ENCODE peak calls at places on chromosomes 1 and 21, in six cellular contexts. One of them, this sample, is unnamed.

GRCh38 chr1:67557731-67558448 is 127.1 kb upstream of the GADD45A start:
- ATAC-seq in foreskin keratinocyte: no peak
- ATAC-seq in activated CD8-positive, alpha-beta memory T cell treated with anti-CD3 and anti-CD28 coated beads, Interleukin-2, amount 10 ng/mL, durations not matched to agents 7 days and 5 days: no peak
- ATAC-seq in gastrocnemius medialis: no peak
- ATAC-seq in heart left ventricle: no peak
- ATAC-seq in Right ventricle myocardium inferior: no peak
- ATAC-seq in this sample: no peak

GRCh38 chr1:15411593-15412487 is 2.2 kb downstream of the EFHD2 start:
- ATAC-seq in foreskin keratinocyte: no peak
- ATAC-seq in activated CD8-positive, alpha-beta memory T cell treated with anti-CD3 and anti-CD28 coated beads, Interleukin-2, amount 10 ng/mL, durations not matched to agents 7 days and 5 days: peak
- ATAC-seq in gastrocnemius medialis: no peak
- ATAC-seq in heart left ventricle: no peak
- ATAC-seq in Right ventricle myocardium inferior: peak
- ATAC-seq in this sample: peak

GRCh38 chr1:236495359-236496120 is 28.2 kb upstream of the LGALS8 start:
- ATAC-seq in foreskin keratinocyte: peak
- ATAC-seq in activated CD8-positive, alpha-beta memory T cell treated with anti-CD3 and anti-CD28 coated beads, Interleukin-2, amount 10 ng/mL, durations not matched to agents 7 days and 5 days: no peak
- ATAC-seq in gastrocnemius medialis: no peak
- ATAC-seq in heart left ventricle: no peak
- ATAC-seq in Right ventricle myocardium inferior: no peak
- ATAC-seq in this sample: no peak

GRCh38 chr1:225644666-225645065 is 8.3 kb downstream of the ENAH start:
- ATAC-seq in foreskin keratinocyte: no peak
- ATAC-seq in activated CD8-positive, alpha-beta memory T cell treated with anti-CD3 and anti-CD28 coated beads, Interleukin-2, amount 10 ng/mL, durations not matched to agents 7 days and 5 days: no peak
- ATAC-seq in gastrocnemius medialis: no peak
- ATAC-seq in heart left ventricle: no peak
- ATAC-seq in Right ventricle myocardium inferior: no peak
- ATAC-seq in this sample: no peak

GRCh38 chr1:214281902-214282695 is 1.1 kb downstream of the SMYD2 start:
- ATAC-seq in foreskin keratinocyte: peak
- ATAC-seq in activated CD8-positive, alpha-beta memory T cell treated with anti-CD3 and anti-CD28 coated beads, Interleukin-2, amount 10 ng/mL, durations not matched to agents 7 days and 5 days: no peak
- ATAC-seq in gastrocnemius medialis: peak
- ATAC-seq in heart left ventricle: no peak
- ATAC-seq in Right ventricle myocardium inferior: peak
- ATAC-seq in this sample: no peak

GRCh38 chr1:86503477-86504129 is 34.9 kb downstream of the CLCA1 start:
- ATAC-seq in foreskin keratinocyte: peak
- ATAC-seq in activated CD8-positive, alpha-beta memory T cell treated with anti-CD3 and anti-CD28 coated beads, Interleukin-2, amount 10 ng/mL, durations not matched to agents 7 days and 5 days: no peak
- ATAC-seq in gastrocnemius medialis: no peak
- ATAC-seq in heart left ventricle: peak
- ATAC-seq in Right ventricle myocardium inferior: peak
- ATAC-seq in this sample: no peak

GRCh38 chr1:86640161-86640560 is 64.2 kb upstream of the SH3GLB1 start:
- ATAC-seq in foreskin keratinocyte: peak
- ATAC-seq in activated CD8-positive, alpha-beta memory T cell treated with anti-CD3 and anti-CD28 coated beads, Interleukin-2, amount 10 ng/mL, durations not matched to agents 7 days and 5 days: no peak
- ATAC-seq in gastrocnemius medialis: no peak
- ATAC-seq in heart left ventricle: no peak
- ATAC-seq in Right ventricle myocardium inferior: no peak
- ATAC-seq in this sample: no peak

GRCh38 chr1:30679201-30679975 is 44.0 kb downstream of the MATN1 start:
- ATAC-seq in foreskin keratinocyte: no peak
- ATAC-seq in activated CD8-positive, alpha-beta memory T cell treated with anti-CD3 and anti-CD28 coated beads, Interleukin-2, amount 10 ng/mL, durations not matched to agents 7 days and 5 days: no peak
- ATAC-seq in gastrocnemius medialis: no peak
- ATAC-seq in heart left ventricle: no peak
- ATAC-seq in Right ventricle myocardium inferior: no peak
- ATAC-seq in this sample: no peak

GRCh38 chr1:1922782-1923680 is 4.0 kb upstream of the TMEM52 start:
- ATAC-seq in foreskin keratinocyte: no peak
- ATAC-seq in activated CD8-positive, alpha-beta memory T cell treated with anti-CD3 and anti-CD28 coated beads, Interleukin-2, amount 10 ng/mL, durations not matched to agents 7 days and 5 days: no peak
- ATAC-seq in gastrocnemius medialis: no peak
- ATAC-seq in heart left ventricle: no peak
- ATAC-seq in Right ventricle myocardium inferior: no peak
- ATAC-seq in this sample: no peak

GRCh38 chr1:208420696-208421095 is 176.5 kb upstream of the PLXNA2 start:
- ATAC-seq in foreskin keratinocyte: no peak
- ATAC-seq in activated CD8-positive, alpha-beta memory T cell treated with anti-CD3 and anti-CD28 coated beads, Interleukin-2, amount 10 ng/mL, durations not matched to agents 7 days and 5 days: no peak
- ATAC-seq in gastrocnemius medialis: no peak
- ATAC-seq in heart left ventricle: no peak
- ATAC-seq in Right ventricle myocardium inferior: no peak
- ATAC-seq in this sample: no peak

GRCh38 chr1:203076031-203076511 is 9.7 kb downstream of the MYOG start:
- ATAC-seq in foreskin keratinocyte: peak
- ATAC-seq in activated CD8-positive, alpha-beta memory T cell treated with anti-CD3 and anti-CD28 coated beads, Interleukin-2, amount 10 ng/mL, durations not matched to agents 7 days and 5 days: peak
- ATAC-seq in gastrocnemius medialis: no peak
- ATAC-seq in heart left ventricle: no peak
- ATAC-seq in Right ventricle myocardium inferior: peak
- ATAC-seq in this sample: no peak

GRCh38 chr1:112929979-112930378 is 26.0 kb downstream of the SLC16A1 start:
- ATAC-seq in foreskin keratinocyte: peak
- ATAC-seq in activated CD8-positive, alpha-beta memory T cell treated with anti-CD3 and anti-CD28 coated beads, Interleukin-2, amount 10 ng/mL, durations not matched to agents 7 days and 5 days: no peak
- ATAC-seq in gastrocnemius medialis: no peak
- ATAC-seq in heart left ventricle: no peak
- ATAC-seq in Right ventricle myocardium inferior: no peak
- ATAC-seq in this sample: no peak

GRCh38 chr1:96039910-96040309 is 681.7 kb upstream of the PTBP2 start:
- ATAC-seq in foreskin keratinocyte: no peak
- ATAC-seq in activated CD8-positive, alpha-beta memory T cell treated with anti-CD3 and anti-CD28 coated beads, Interleukin-2, amount 10 ng/mL, durations not matched to agents 7 days and 5 days: no peak
- ATAC-seq in gastrocnemius medialis: no peak
- ATAC-seq in heart left ventricle: no peak
- ATAC-seq in Right ventricle myocardium inferior: no peak
- ATAC-seq in this sample: no peak

GRCh38 chr1:18962121-18962721 is 5.7 kb upstream of the IFFO2 start:
- ATAC-seq in foreskin keratinocyte: peak
- ATAC-seq in activated CD8-positive, alpha-beta memory T cell treated with anti-CD3 and anti-CD28 coated beads, Interleukin-2, amount 10 ng/mL, durations not matched to agents 7 days and 5 days: no peak
- ATAC-seq in gastrocnemius medialis: peak
- ATAC-seq in heart left ventricle: no peak
- ATAC-seq in Right ventricle myocardium inferior: peak
- ATAC-seq in this sample: no peak

GRCh38 chr1:19945914-19946313 is 22.5 kb upstream of the PLA2G2E start:
- ATAC-seq in foreskin keratinocyte: no peak
- ATAC-seq in activated CD8-positive, alpha-beta memory T cell treated with anti-CD3 and anti-CD28 coated beads, Interleukin-2, amount 10 ng/mL, durations not matched to agents 7 days and 5 days: no peak
- ATAC-seq in gastrocnemius medialis: no peak
- ATAC-seq in heart left ventricle: no peak
- ATAC-seq in Right ventricle myocardium inferior: no peak
- ATAC-seq in this sample: no peak

GRCh38 chr21:44461438-44462089 is 6.3 kb downstream of the LRRC3 start:
- ATAC-seq in foreskin keratinocyte: no peak
- ATAC-seq in activated CD8-positive, alpha-beta memory T cell treated with anti-CD3 and anti-CD28 coated beads, Interleukin-2, amount 10 ng/mL, durations not matched to agents 7 days and 5 days: no peak
- ATAC-seq in gastrocnemius medialis: no peak
- ATAC-seq in heart left ventricle: peak
- ATAC-seq in Right ventricle myocardium inferior: peak
- ATAC-seq in this sample: no peak